ENCODE peak calls at places on chromosomes 13 and 19, in four cellular contexts. One of them, this sample, is unnamed.
A peak's percentile ranks its signal among the peaks of the same experiment; 100 is the strongest.

GRCh38 chr19:2487090-2487489 is 11.2 kb downstream of the GADD45B start:
- DNase-seq in foreskin melanocyte: no peak
- DNase-seq in AG04449: no peak
- DNase-seq in fibroblast of mammary gland: no peak
- DNase-seq in this sample: no peak

GRCh38 chr19:13100871-13101589 is 1.6 kb downstream of the LYL1 start:
- DNase-seq in fibroblast of mammary gland: no peak
- DNase-seq in AG04449: no peak
- DNase-seq in foreskin melanocyte: no peak
- DNase-seq in this sample: no peak

GRCh38 chr13:41587490-41587889 is 130.1 kb downstream of the RGCC start:
- DNase-seq in AG04449: no peak
- DNase-seq in fibroblast of mammary gland: no peak
- DNase-seq in foreskin melanocyte: no peak
- DNase-seq in this sample: no peak

GRCh38 chr19:56899943-56900342 is 59.4 kb upstream of the PEG3 start:
- DNase-seq in foreskin melanocyte: no peak
- DNase-seq in AG04449: no peak
- DNase-seq in fibroblast of mammary gland: no peak
- DNase-seq in this sample: no peak

GRCh38 chr13:75151081-75151643 is 330.8 kb downstream of the TBC1D4 start:
- DNase-seq in AG04449: no peak
- DNase-seq in foreskin melanocyte: no peak
- DNase-seq in fibroblast of mammary gland: peak; percentile 79
- DNase-seq in this sample: no peak

GRCh38 chr13:50149932-50150331 is 134.7 kb downstream of the KCNRG start:
- DNase-seq in foreskin melanocyte: no peak
- DNase-seq in fibroblast of mammary gland: no peak
- DNase-seq in AG04449: no peak
- DNase-seq in this sample: no peak

GRCh38 chr13:72246396-72246795 is 379.4 kb upstream of the DACH1 start:
- DNase-seq in foreskin melanocyte: no peak
- DNase-seq in fibroblast of mammary gland: no peak
- DNase-seq in AG04449: no peak
- DNase-seq in this sample: no peak

GRCh38 chr19:31674503-31675186 is 325.4 kb upstream of the TSHZ3 start:
- DNase-seq in AG04449: no peak
- DNase-seq in foreskin melanocyte: no peak
- DNase-seq in fibroblast of mammary gland: peak; percentile 45
- DNase-seq in this sample: no peak

GRCh38 chr19:19022380-19022961 is 10.8 kb downstream of the SUGP2 start:
- DNase-seq in fibroblast of mammary gland: peak; percentile 28
- DNase-seq in foreskin melanocyte: no peak
- DNase-seq in AG04449: no peak
- DNase-seq in this sample: no peak

GRCh38 chr19:49638360-49638759 is 1.6 kb downstream of the RRAS start:
- DNase-seq in foreskin melanocyte: peak; percentile 40
- DNase-seq in fibroblast of mammary gland: peak; percentile 29
- DNase-seq in AG04449: no peak
- DNase-seq in this sample: no peak

GRCh38 chr19:55355213-55355821 is 798 bp upstream of the COX6B2 start:
- DNase-seq in AG04449: no peak
- DNase-seq in foreskin melanocyte: no peak
- DNase-seq in fibroblast of mammary gland: no peak
- DNase-seq in this sample: no peak

GRCh38 chr13:113613789-113614379 is 29.3 kb downstream of the TFDP1 start:
- DNase-seq in fibroblast of mammary gland: no peak
- DNase-seq in AG04449: no peak
- DNase-seq in foreskin melanocyte: no peak
- DNase-seq in this sample: no peak

GRCh38 chr19:45876161-45876410 is 9.9 kb downstream of the IRF2BP1 start:
- DNase-seq in foreskin melanocyte: no peak
- DNase-seq in fibroblast of mammary gland: no peak
- DNase-seq in AG04449: no peak
- DNase-seq in this sample: no peak

GRCh38 chr19:12745166-12745897 is 6.3 kb upstream of the BEST2 start:
- DNase-seq in fibroblast of mammary gland: no peak
- DNase-seq in foreskin melanocyte: no peak
- DNase-seq in AG04449: no peak
- DNase-seq in this sample: no peak

This sample was measured in HS-27A.